ENCODE peak calls at places on chromosomes 5 and 9, in ten cellular contexts. One of them, this sample, is unnamed.
A peak's percentile ranks its signal among the peaks of the same experiment; 100 is the strongest.

GRCh38 chr9:98658965-98659364 is 49.8 kb downstream of the GABBR2 start:
- DNase-seq in foreskin keratinocyte: no peak
- DNase-seq in CD8-positive, alpha-beta T cell: no peak
- DNase-seq in pancreas: no peak
- DNase-seq in spleen: no peak
- DNase-seq in tibial artery: no peak
- DNase-seq in right lobe of liver: no peak
- DNase-seq in endodermal cell: no peak
- DNase-seq in thyroid gland: no peak
- DNase-seq in cardiac muscle cell: no peak
- DNase-seq in this sample: no peak

GRCh38 chr9:91536211-91536691 is 112.6 kb upstream of the NFIL3 start:
- DNase-seq in foreskin keratinocyte: peak; percentile 72
- DNase-seq in CD8-positive, alpha-beta T cell: no peak
- DNase-seq in pancreas: no peak
- DNase-seq in spleen: no peak
- DNase-seq in tibial artery: no peak
- DNase-seq in right lobe of liver: no peak
- DNase-seq in endodermal cell: peak; percentile 63
- DNase-seq in thyroid gland: peak; percentile 2
- DNase-seq in cardiac muscle cell: no peak
- DNase-seq in this sample: no peak

GRCh38 chr5:5340206-5340729 is 82.2 kb upstream of the ICE1 start:
- DNase-seq in foreskin keratinocyte: peak; percentile 70
- DNase-seq in CD8-positive, alpha-beta T cell: no peak
- DNase-seq in pancreas: peak; percentile 40
- DNase-seq in spleen: no peak
- DNase-seq in tibial artery: peak; percentile 88
- DNase-seq in right lobe of liver: no peak
- DNase-seq in endodermal cell: peak; percentile 90
- DNase-seq in thyroid gland: peak; percentile 11
- DNase-seq in cardiac muscle cell: no peak
- DNase-seq in this sample: peak; percentile 84

GRCh38 chr9:16866542-16866941 is 3.9 kb downstream of the BNC2 start:
- DNase-seq in foreskin keratinocyte: no peak
- DNase-seq in CD8-positive, alpha-beta T cell: no peak
- DNase-seq in pancreas: no peak
- DNase-seq in spleen: no peak
- DNase-seq in tibial artery: no peak
- DNase-seq in right lobe of liver: no peak
- DNase-seq in endodermal cell: no peak
- DNase-seq in thyroid gland: no peak
- DNase-seq in cardiac muscle cell: no peak
- DNase-seq in this sample: no peak

GRCh38 chr9:15430920-15431844 is 8.5 kb downstream of the SNAPC3 start:
- DNase-seq in foreskin keratinocyte: no peak
- DNase-seq in CD8-positive, alpha-beta T cell: no peak
- DNase-seq in pancreas: no peak
- DNase-seq in spleen: no peak
- DNase-seq in tibial artery: no peak
- DNase-seq in right lobe of liver: no peak
- DNase-seq in endodermal cell: peak; percentile 47
- DNase-seq in thyroid gland: peak; percentile 70
- DNase-seq in cardiac muscle cell: no peak
- DNase-seq in this sample: no peak

GRCh38 chr9:127525426-127526188 is 74.3 kb downstream of the LRSAM1 start:
- DNase-seq in foreskin keratinocyte: no peak
- DNase-seq in CD8-positive, alpha-beta T cell: peak; percentile 23
- DNase-seq in pancreas: no peak
- DNase-seq in spleen: no peak
- DNase-seq in tibial artery: no peak
- DNase-seq in right lobe of liver: no peak
- DNase-seq in endodermal cell: no peak
- DNase-seq in thyroid gland: no peak
- DNase-seq in cardiac muscle cell: no peak
- DNase-seq in this sample: no peak

GRCh38 chr5:5014836-5015235 is 125.3 kb upstream of the ADAMTS16 start:
- DNase-seq in foreskin keratinocyte: no peak
- DNase-seq in CD8-positive, alpha-beta T cell: no peak
- DNase-seq in pancreas: no peak
- DNase-seq in spleen: no peak
- DNase-seq in tibial artery: no peak
- DNase-seq in right lobe of liver: no peak
- DNase-seq in endodermal cell: peak; percentile 82
- DNase-seq in thyroid gland: no peak
- DNase-seq in cardiac muscle cell: no peak
- DNase-seq in this sample: no peak

GRCh38 chr5:73513996-73514395 is 15.8 kb downstream of the BTF3 start:
- DNase-seq in foreskin keratinocyte: no peak
- DNase-seq in CD8-positive, alpha-beta T cell: no peak
- DNase-seq in pancreas: no peak
- DNase-seq in spleen: no peak
- DNase-seq in tibial artery: no peak
- DNase-seq in right lobe of liver: no peak
- DNase-seq in endodermal cell: no peak
- DNase-seq in thyroid gland: no peak
- DNase-seq in cardiac muscle cell: no peak
- DNase-seq in this sample: no peak

GRCh38 chr5:91302335-91302734 is 80.8 kb downstream of the ARRDC3 start:
- DNase-seq in foreskin keratinocyte: no peak
- DNase-seq in CD8-positive, alpha-beta T cell: no peak
- DNase-seq in pancreas: no peak
- DNase-seq in spleen: no peak
- DNase-seq in tibial artery: no peak
- DNase-seq in right lobe of liver: no peak
- DNase-seq in endodermal cell: no peak
- DNase-seq in thyroid gland: no peak
- DNase-seq in cardiac muscle cell: no peak
- DNase-seq in this sample: no peak

GRCh38 chr9:74726581-74726980 is 161.1 kb downstream of the TRPM6 start:
- DNase-seq in foreskin keratinocyte: no peak
- DNase-seq in CD8-positive, alpha-beta T cell: no peak
- DNase-seq in pancreas: no peak
- DNase-seq in spleen: no peak
- DNase-seq in tibial artery: no peak
- DNase-seq in right lobe of liver: no peak
- DNase-seq in endodermal cell: no peak
- DNase-seq in thyroid gland: no peak
- DNase-seq in cardiac muscle cell: no peak
- DNase-seq in this sample: no peak

GRCh38 chr9:74724317-74724716 is 163.4 kb downstream of the TRPM6 start:
- DNase-seq in foreskin keratinocyte: no peak
- DNase-seq in CD8-positive, alpha-beta T cell: no peak
- DNase-seq in pancreas: no peak
- DNase-seq in spleen: no peak
- DNase-seq in tibial artery: no peak
- DNase-seq in right lobe of liver: no peak
- DNase-seq in endodermal cell: no peak
- DNase-seq in thyroid gland: no peak
- DNase-seq in cardiac muscle cell: no peak
- DNase-seq in this sample: no peak

DNA sequence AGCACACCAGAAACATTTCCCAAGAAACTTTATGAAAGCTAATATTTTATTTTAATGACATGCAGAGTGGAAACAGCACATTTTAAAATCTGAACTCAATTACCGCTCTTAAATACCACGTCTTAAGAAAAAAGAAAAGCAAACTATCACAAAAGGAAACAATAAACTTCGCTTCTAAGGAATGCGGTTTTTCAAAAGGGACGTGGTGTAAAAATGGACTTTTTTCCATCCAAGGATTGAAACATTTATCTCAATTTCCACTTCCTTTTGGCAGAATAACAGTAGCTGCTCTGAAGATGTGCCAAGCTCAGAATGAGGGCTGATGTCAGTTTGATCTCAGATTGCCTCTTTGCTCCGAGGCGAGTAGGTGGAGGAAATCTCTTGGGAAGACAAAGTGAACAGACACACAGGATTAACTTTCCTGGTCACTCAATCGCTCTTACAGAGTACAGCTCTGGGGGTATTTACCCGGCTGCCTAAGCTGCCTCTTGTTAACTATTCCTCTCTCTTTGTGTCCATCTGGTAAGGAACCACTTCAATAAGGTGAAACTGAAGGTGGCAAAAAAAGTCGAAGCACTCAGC is 158.5 kb downstream of the TRPM6 start:
- DNase-seq in foreskin keratinocyte: no peak
- DNase-seq in CD8-positive, alpha-beta T cell: no peak
- DNase-seq in pancreas: no peak
- DNase-seq in spleen: no peak
- DNase-seq in tibial artery: no peak
- DNase-seq in right lobe of liver: no peak
- DNase-seq in endodermal cell: no peak
- DNase-seq in thyroid gland: no peak
- DNase-seq in cardiac muscle cell: no peak
- DNase-seq in this sample: no peak
- H3K27ac ChIP-seq in foreskin keratinocyte: no peak overlapping the region
- H3K27ac ChIP-seq in CD8-positive, alpha-beta T cell: no peak overlapping the region
- H3K27ac ChIP-seq in pancreas: no peak overlapping the region
- H3K27ac ChIP-seq in spleen: no peak overlapping the region
- H3K27ac ChIP-seq in tibial artery: no peak overlapping the region
- H3K27ac ChIP-seq in right lobe of liver: no peak overlapping the region
- H3K27ac ChIP-seq in endodermal cell: no peak overlapping the region
- H3K27ac ChIP-seq in thyroid gland: no peak overlapping the region
- H3K27ac ChIP-seq in cardiac muscle cell: no peak overlapping the region
- H3K27ac ChIP-seq in this sample: no peak overlapping the region

GRCh38 chr5:943201-943873 is 50.7 kb downstream of the TRIP13 start:
- DNase-seq in foreskin keratinocyte: no peak
- DNase-seq in CD8-positive, alpha-beta T cell: no peak
- DNase-seq in pancreas: no peak
- DNase-seq in spleen: no peak
- DNase-seq in tibial artery: no peak
- DNase-seq in right lobe of liver: no peak
- DNase-seq in endodermal cell: no peak
- DNase-seq in thyroid gland: no peak
- DNase-seq in cardiac muscle cell: no peak
- DNase-seq in this sample: no peak
- H3K27ac ChIP-seq in foreskin keratinocyte: no peak overlapping the region
- H3K27ac ChIP-seq in CD8-positive, alpha-beta T cell: no peak overlapping the region
- H3K27ac ChIP-seq in pancreas: no peak overlapping the region
- H3K27ac ChIP-seq in spleen: no peak overlapping the region
- H3K27ac ChIP-seq in tibial artery: no peak overlapping the region
- H3K27ac ChIP-seq in right lobe of liver: no peak overlapping the region
- H3K27ac ChIP-seq in endodermal cell: no peak overlapping the region
- H3K27ac ChIP-seq in thyroid gland: no peak overlapping the region
- H3K27ac ChIP-seq in cardiac muscle cell: no peak overlapping the region
- H3K27ac ChIP-seq in this sample: no peak overlapping the region

GRCh38 chr9:109560470-109561132 is 62.5 kb upstream of the PTPN3 start:
- DNase-seq in foreskin keratinocyte: no peak
- DNase-seq in CD8-positive, alpha-beta T cell: no peak
- DNase-seq in pancreas: no peak
- DNase-seq in spleen: no peak
- DNase-seq in tibial artery: no peak
- DNase-seq in right lobe of liver: no peak
- DNase-seq in endodermal cell: peak; percentile 82
- DNase-seq in thyroid gland: peak; percentile 24
- DNase-seq in cardiac muscle cell: peak; percentile 26
- DNase-seq in this sample: no peak
- H3K27ac ChIP-seq in foreskin keratinocyte: no peak overlapping the region
- H3K27ac ChIP-seq in CD8-positive, alpha-beta T cell: no peak overlapping the region
- H3K27ac ChIP-seq in pancreas: no peak overlapping the region
- H3K27ac ChIP-seq in spleen: no peak overlapping the region
- H3K27ac ChIP-seq in tibial artery: no peak overlapping the region
- H3K27ac ChIP-seq in right lobe of liver: no peak overlapping the region
- H3K27ac ChIP-seq in endodermal cell: no peak overlapping the region
- H3K27ac ChIP-seq in thyroid gland: no peak overlapping the region
- H3K27ac ChIP-seq in cardiac muscle cell: no peak overlapping the region
- H3K27ac ChIP-seq in this sample: no peak overlapping the region

GRCh38 chr9:101030022-101030391 is 1.5 kb downstream of the PLPPR1 start:
- DNase-seq in foreskin keratinocyte: no peak
- DNase-seq in CD8-positive, alpha-beta T cell: no peak
- DNase-seq in pancreas: no peak
- DNase-seq in spleen: no peak
- DNase-seq in tibial artery: no peak
- DNase-seq in right lobe of liver: no peak
- DNase-seq in endodermal cell: no peak
- DNase-seq in thyroid gland: no peak
- DNase-seq in cardiac muscle cell: no peak
- DNase-seq in this sample: no peak

GRCh38 chr9:101027733-101028345 is 688 bp upstream of the PLPPR1 start:
- DNase-seq in foreskin keratinocyte: no peak
- DNase-seq in CD8-positive, alpha-beta T cell: no peak
- DNase-seq in pancreas: no peak
- DNase-seq in spleen: no peak
- DNase-seq in tibial artery: no peak
- DNase-seq in right lobe of liver: no peak
- DNase-seq in endodermal cell: no peak
- DNase-seq in thyroid gland: no peak
- DNase-seq in cardiac muscle cell: no peak
- DNase-seq in this sample: no peak

GRCh38 chr9:101027246-101027645 is 1.3 kb upstream of the PLPPR1 start:
- DNase-seq in foreskin keratinocyte: no peak
- DNase-seq in CD8-positive, alpha-beta T cell: no peak
- DNase-seq in pancreas: no peak
- DNase-seq in spleen: no peak
- DNase-seq in tibial artery: no peak
- DNase-seq in right lobe of liver: no peak
- DNase-seq in endodermal cell: no peak
- DNase-seq in thyroid gland: no peak
- DNase-seq in cardiac muscle cell: no peak
- DNase-seq in this sample: no peak

GRCh38 chr9:101029300-101030021 is 934 bp downstream of the PLPPR1 start:
- DNase-seq in foreskin keratinocyte: no peak
- DNase-seq in CD8-positive, alpha-beta T cell: no peak
- DNase-seq in pancreas: no peak
- DNase-seq in spleen: no peak
- DNase-seq in tibial artery: no peak
- DNase-seq in right lobe of liver: no peak
- DNase-seq in endodermal cell: peak; percentile 56
- DNase-seq in thyroid gland: no peak
- DNase-seq in cardiac muscle cell: peak; percentile 26
- DNase-seq in this sample: no peak

DNA sequence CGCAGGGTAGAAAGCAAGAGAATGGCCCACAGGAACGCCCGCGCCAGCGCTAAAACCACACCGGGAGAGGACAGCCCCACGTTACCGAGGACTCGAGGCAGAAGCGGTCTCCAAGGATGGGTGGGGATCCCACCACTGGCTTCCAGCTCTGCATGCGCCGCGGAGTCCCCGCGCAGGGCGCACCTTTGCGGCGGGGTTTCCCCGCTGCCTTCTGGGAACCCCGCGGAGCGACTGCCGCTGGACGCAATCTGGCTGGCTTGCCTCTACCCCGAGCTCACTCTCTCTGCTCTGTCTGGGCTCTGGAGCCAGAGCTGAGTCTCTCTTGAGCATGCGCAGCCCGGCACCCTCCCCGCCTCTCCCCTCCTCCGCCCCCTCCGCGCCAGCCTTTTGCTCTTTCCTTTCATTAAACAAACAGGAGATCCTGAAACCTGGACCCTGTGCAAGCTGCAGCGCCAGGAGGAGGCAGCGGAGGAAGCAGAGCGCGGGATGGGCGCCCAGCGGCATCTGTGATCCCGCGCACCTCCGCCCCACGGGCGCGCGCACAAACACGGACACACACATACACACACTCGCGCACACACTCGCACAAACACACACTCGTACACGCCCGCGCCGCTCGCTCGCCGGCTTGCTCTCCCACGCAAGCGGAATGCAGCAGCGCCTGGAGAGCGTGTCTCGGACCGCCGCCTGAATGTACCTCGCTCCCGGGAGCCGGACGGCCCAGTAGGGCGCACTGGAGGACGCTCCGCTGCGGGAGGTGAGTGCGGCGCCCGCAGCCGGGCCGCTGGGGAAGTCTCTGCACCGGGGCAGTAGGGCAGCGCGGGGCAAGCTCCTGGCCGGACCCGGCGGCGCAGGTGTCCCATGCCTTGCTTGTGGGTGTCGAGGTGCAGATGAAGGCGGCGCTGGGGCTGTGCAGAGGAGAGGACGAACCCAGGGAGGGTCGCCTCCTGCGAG is at the start of gene PLPPR1:
- DNase-seq in foreskin keratinocyte: peak; percentile 32
- DNase-seq in CD8-positive, alpha-beta T cell: no peak
- DNase-seq in pancreas: peak; percentile 68
- DNase-seq in spleen: peak; percentile 66
- DNase-seq in tibial artery: no peak
- DNase-seq in right lobe of liver: peak; percentile 95
- DNase-seq in endodermal cell: peak; percentile 92
- DNase-seq in thyroid gland: peak; percentile 39
- DNase-seq in cardiac muscle cell: peak; percentile 89
- DNase-seq in this sample: peak; percentile 61
- H3K27ac ChIP-seq in foreskin keratinocyte: no peak within 1 kb of the TSS
- H3K27ac ChIP-seq in CD8-positive, alpha-beta T cell: no peak within 1 kb of the TSS
- H3K27ac ChIP-seq in pancreas: peak within 1 kb of the TSS; percentile 10
- H3K27ac ChIP-seq in spleen: no peak within 1 kb of the TSS
- H3K27ac ChIP-seq in tibial artery: no peak within 1 kb of the TSS
- H3K27ac ChIP-seq in right lobe of liver: peak within 1 kb of the TSS; percentile 75
- H3K27ac ChIP-seq in endodermal cell: peak within 1 kb of the TSS; percentile 75
- H3K27ac ChIP-seq in thyroid gland: no peak within 1 kb of the TSS
- H3K27ac ChIP-seq in cardiac muscle cell: no peak within 1 kb of the TSS
- H3K27ac ChIP-seq in this sample: no peak within 1 kb of the TSS